ENCODE peak calls at places on chromosome 14, in seven cellular contexts. One of them, this sample, is unnamed.

GRCh38 chr14:31449971-31450610 is 7.2 kb downstream of the DTD2 start:
- DNase-seq in small intestine: peak; percentile 42
- DNase-seq in heart left ventricle: no peak
- DNase-seq in GM12865: peak; percentile 40
- DNase-seq in ascending aorta: no peak
- DNase-seq in adrenal gland: no peak
- DNase-seq in HAP-1: no peak
- DNase-seq in this sample: no peak

GRCh38 chr14:94971750-94972149 is 185.6 kb downstream of the DICER1 start:
- DNase-seq in small intestine: no peak
- DNase-seq in heart left ventricle: no peak
- DNase-seq in GM12865: no peak
- DNase-seq in ascending aorta: no peak
- DNase-seq in adrenal gland: no peak
- DNase-seq in HAP-1: no peak
- DNase-seq in this sample: no peak

GRCh38 chr14:30710870-30711269 is 88.8 kb downstream of the SCFD1 start:
- DNase-seq in small intestine: no peak
- DNase-seq in heart left ventricle: no peak
- DNase-seq in GM12865: no peak
- DNase-seq in ascending aorta: no peak
- DNase-seq in adrenal gland: no peak
- DNase-seq in HAP-1: no peak
- DNase-seq in this sample: no peak

GRCh38 chr14:104286496-104286895 is 148.1 kb downstream of the KIF26A start:
- DNase-seq in small intestine: no peak
- DNase-seq in heart left ventricle: no peak
- DNase-seq in GM12865: no peak
- DNase-seq in ascending aorta: no peak
- DNase-seq in adrenal gland: no peak
- DNase-seq in HAP-1: no peak
- DNase-seq in this sample: no peak

GRCh38 chr14:93880025-93880820 is 46.9 kb upstream of the FAM181A start:
- DNase-seq in small intestine: no peak
- DNase-seq in heart left ventricle: no peak
- DNase-seq in GM12865: no peak
- DNase-seq in ascending aorta: no peak
- DNase-seq in adrenal gland: peak; percentile 40
- DNase-seq in HAP-1: peak; percentile 80
- DNase-seq in this sample: no peak

GRCh38 chr14:23613242-23614070 is 22.7 kb upstream of the DHRS2 start:
- DNase-seq in small intestine: peak; percentile 72
- DNase-seq in heart left ventricle: no peak
- DNase-seq in GM12865: no peak
- DNase-seq in ascending aorta: no peak
- DNase-seq in adrenal gland: no peak
- DNase-seq in HAP-1: no peak
- DNase-seq in this sample: no peak

GRCh38 chr14:26380616-26381015 is 217.2 kb downstream of the NOVA1 start:
- DNase-seq in small intestine: no peak
- DNase-seq in heart left ventricle: no peak
- DNase-seq in GM12865: no peak
- DNase-seq in ascending aorta: no peak
- DNase-seq in adrenal gland: no peak
- DNase-seq in HAP-1: no peak
- DNase-seq in this sample: no peak

GRCh38 chr14:94904636-94905035 is 134.7 kb upstream of the GSC start:
- DNase-seq in small intestine: no peak
- DNase-seq in heart left ventricle: no peak
- DNase-seq in GM12865: no peak
- DNase-seq in ascending aorta: no peak
- DNase-seq in adrenal gland: no peak
- DNase-seq in HAP-1: no peak
- DNase-seq in this sample: no peak

GRCh38 chr14:34081126-34081575 is 130.3 kb upstream of the EGLN3 start:
- DNase-seq in small intestine: no peak
- DNase-seq in heart left ventricle: peak; percentile 60
- DNase-seq in GM12865: no peak
- DNase-seq in ascending aorta: no peak
- DNase-seq in adrenal gland: no peak
- DNase-seq in HAP-1: no peak
- DNase-seq in this sample: no peak

GRCh38 chr14:34684578-34684977 is 29.8 kb downstream of the CFL2 start:
- DNase-seq in small intestine: no peak
- DNase-seq in heart left ventricle: no peak
- DNase-seq in GM12865: no peak
- DNase-seq in ascending aorta: no peak
- DNase-seq in adrenal gland: no peak
- DNase-seq in HAP-1: no peak
- DNase-seq in this sample: no peak

GRCh38 chr14:63078606-63079005 is 33.3 kb upstream of the KCNH5 start:
- DNase-seq in small intestine: no peak
- DNase-seq in heart left ventricle: no peak
- DNase-seq in GM12865: no peak
- DNase-seq in ascending aorta: no peak
- DNase-seq in adrenal gland: no peak
- DNase-seq in HAP-1: no peak
- DNase-seq in this sample: no peak

GRCh38 chr14:59482120-59482434 is 2.1 kb downstream of the L3HYPDH start:
- DNase-seq in small intestine: no peak
- DNase-seq in heart left ventricle: no peak
- DNase-seq in GM12865: peak; percentile 28
- DNase-seq in ascending aorta: no peak
- DNase-seq in adrenal gland: no peak
- DNase-seq in HAP-1: no peak
- DNase-seq in this sample: no peak

GRCh38 chr14:58701156-58701555 is 63.4 kb downstream of the DACT1 start:
- DNase-seq in small intestine: no peak
- DNase-seq in heart left ventricle: no peak
- DNase-seq in GM12865: no peak
- DNase-seq in ascending aorta: no peak
- DNase-seq in adrenal gland: no peak
- DNase-seq in HAP-1: no peak
- DNase-seq in this sample: no peak

GRCh38 chr14:58697927-58698641 is 60.3 kb downstream of the DACT1 start:
- DNase-seq in small intestine: peak; percentile 74
- DNase-seq in heart left ventricle: no peak
- DNase-seq in GM12865: no peak
- DNase-seq in ascending aorta: no peak
- DNase-seq in adrenal gland: no peak
- DNase-seq in HAP-1: no peak
- DNase-seq in this sample: no peak

GRCh38 chr14:37899365-37899764 is 303.9 kb downstream of the TTC6 start:
- DNase-seq in small intestine: no peak
- DNase-seq in heart left ventricle: no peak
- DNase-seq in GM12865: no peak
- DNase-seq in ascending aorta: no peak
- DNase-seq in adrenal gland: no peak
- DNase-seq in HAP-1: no peak
- DNase-seq in this sample: no peak

GRCh38 chr14:68820536-68820935 is 27.7 kb upstream of the ZFP36L1 start:
- DNase-seq in small intestine: no peak
- DNase-seq in heart left ventricle: no peak
- DNase-seq in GM12865: peak; percentile 60
- DNase-seq in ascending aorta: no peak
- DNase-seq in adrenal gland: no peak
- DNase-seq in HAP-1: no peak
- DNase-seq in this sample: no peak

GRCh38 chr14:64726585-64726890 is 22.3 kb downstream of the PLEKHG3 start:
- DNase-seq in small intestine: peak; percentile 95
- DNase-seq in heart left ventricle: peak; percentile 31
- DNase-seq in GM12865: peak; percentile 54
- DNase-seq in ascending aorta: no peak
- DNase-seq in adrenal gland: no peak
- DNase-seq in HAP-1: no peak
- DNase-seq in this sample: peak; percentile 80

GRCh38 chr14:53927171-53927570 is 29.5 kb downstream of the BMP4 start:
- DNase-seq in small intestine: no peak
- DNase-seq in heart left ventricle: no peak
- DNase-seq in GM12865: no peak
- DNase-seq in ascending aorta: no peak
- DNase-seq in adrenal gland: no peak
- DNase-seq in HAP-1: no peak
- DNase-seq in this sample: no peak

GRCh38 chr14:91244501-91244901 is at the start of gene GPR68:
- DNase-seq in small intestine: no peak
- DNase-seq in heart left ventricle: peak; percentile 46
- DNase-seq in GM12865: no peak
- DNase-seq in ascending aorta: no peak
- DNase-seq in adrenal gland: no peak
- DNase-seq in HAP-1: no peak
- DNase-seq in this sample: peak; percentile 62
- H3K4me3 ChIP-seq in small intestine: peak within 1 kb of the TSS; percentile 41
- H3K4me3 ChIP-seq in heart left ventricle: no peak within 1 kb of the TSS
- H3K4me3 ChIP-seq in GM12865: peak within 1 kb of the TSS; percentile 40
- H3K4me3 ChIP-seq in ascending aorta: peak within 1 kb of the TSS; percentile 9
- H3K4me3 ChIP-seq in adrenal gland: no peak within 1 kb of the TSS
- H3K4me3 ChIP-seq in HAP-1: no peak within 1 kb of the TSS
- H3K4me3 ChIP-seq in this sample: no peak within 1 kb of the TSS

GRCh38 chr14:20988717-20989116 is 1.1 kb upstream of the METTL17 start:
- DNase-seq in small intestine: no peak
- DNase-seq in heart left ventricle: no peak
- DNase-seq in GM12865: no peak
- DNase-seq in ascending aorta: no peak
- DNase-seq in adrenal gland: no peak
- DNase-seq in HAP-1: no peak
- DNase-seq in this sample: no peak

GRCh38 chr14:20989464-20989786 is 355 bp upstream of the METTL17 start:
- DNase-seq in small intestine: no peak
- DNase-seq in heart left ventricle: no peak
- DNase-seq in GM12865: no peak
- DNase-seq in ascending aorta: no peak
- DNase-seq in adrenal gland: no peak
- DNase-seq in HAP-1: no peak
- DNase-seq in this sample: no peak

GRCh38 chr14:20986811-20987210 is 3.0 kb upstream of the METTL17 start:
- DNase-seq in small intestine: peak; percentile 57
- DNase-seq in heart left ventricle: peak; percentile 33
- DNase-seq in GM12865: no peak
- DNase-seq in ascending aorta: no peak
- DNase-seq in adrenal gland: peak; percentile 80
- DNase-seq in HAP-1: no peak
- DNase-seq in this sample: no peak

GRCh38 chr14:20989787-20990600 is at the start of gene METTL17:
- DNase-seq in small intestine: peak; percentile 96
- DNase-seq in heart left ventricle: peak; percentile 94
- DNase-seq in GM12865: peak; percentile 97
- DNase-seq in ascending aorta: peak; percentile 65
- DNase-seq in adrenal gland: peak; percentile 98
- DNase-seq in HAP-1: peak; percentile 94
- DNase-seq in this sample: peak; percentile 94
- H3K4me3 ChIP-seq in small intestine: peak within 1 kb of the TSS; percentile 80
- H3K4me3 ChIP-seq in heart left ventricle: peak within 1 kb of the TSS; percentile 78
- H3K4me3 ChIP-seq in GM12865: peak within 1 kb of the TSS; percentile 79
- H3K4me3 ChIP-seq in ascending aorta: peak within 1 kb of the TSS; percentile 97
- H3K4me3 ChIP-seq in adrenal gland: peak within 1 kb of the TSS; percentile 12
- H3K4me3 ChIP-seq in HAP-1: peak within 1 kb of the TSS; percentile 91
- H3K4me3 ChIP-seq in this sample: peak within 1 kb of the TSS; percentile 85

GRCh38 chr14:85527006-85527405 is 2.9 kb upstream of the FLRT2 start:
- DNase-seq in small intestine: no peak
- DNase-seq in heart left ventricle: no peak
- DNase-seq in GM12865: no peak
- DNase-seq in ascending aorta: no peak
- DNase-seq in adrenal gland: no peak
- DNase-seq in HAP-1: no peak
- DNase-seq in this sample: no peak

GRCh38 chr14:85529803-85530574 is at the start of gene FLRT2:
- DNase-seq in small intestine: no peak
- DNase-seq in heart left ventricle: peak; percentile 37
- DNase-seq in GM12865: no peak
- DNase-seq in ascending aorta: no peak
- DNase-seq in adrenal gland: peak; percentile 56
- DNase-seq in HAP-1: peak; percentile 66
- DNase-seq in this sample: peak; percentile 30

GRCh38 chr14:85528882-85529585 is 910 bp upstream of the FLRT2 start:
- DNase-seq in small intestine: no peak
- DNase-seq in heart left ventricle: no peak
- DNase-seq in GM12865: no peak
- DNase-seq in ascending aorta: no peak
- DNase-seq in adrenal gland: peak; percentile 17
- DNase-seq in HAP-1: peak; percentile 31
- DNase-seq in this sample: peak; percentile 7

GRCh38 chr14:85528080-85528881 is 1.7 kb upstream of the FLRT2 start:
- DNase-seq in small intestine: no peak
- DNase-seq in heart left ventricle: no peak
- DNase-seq in GM12865: no peak
- DNase-seq in ascending aorta: no peak
- DNase-seq in adrenal gland: peak; percentile 44
- DNase-seq in HAP-1: peak; percentile 63
- DNase-seq in this sample: peak; percentile 54

DNA sequence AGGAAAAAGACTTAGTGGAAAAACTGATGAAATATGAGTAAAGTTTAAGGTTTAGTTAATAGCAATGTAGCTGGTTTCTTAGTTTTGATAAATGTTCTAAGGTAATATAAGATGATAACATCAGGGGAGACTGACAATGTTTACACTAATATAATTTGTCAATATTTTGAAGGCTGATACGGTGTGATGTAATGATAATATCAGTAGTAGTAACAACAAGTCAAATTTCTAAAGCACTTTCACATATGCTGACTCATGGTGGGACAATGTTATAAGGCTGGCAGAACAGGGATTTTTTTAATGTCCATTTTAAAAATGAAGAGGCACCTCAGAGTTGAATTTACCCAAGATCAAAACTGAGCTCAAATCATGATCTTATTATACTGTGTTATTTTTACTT is 2.5 kb upstream of the FLRT2 start:
- DNase-seq in small intestine: no peak
- DNase-seq in heart left ventricle: no peak
- DNase-seq in GM12865: no peak
- DNase-seq in ascending aorta: no peak
- DNase-seq in adrenal gland: no peak
- DNase-seq in HAP-1: no peak
- DNase-seq in this sample: no peak
- H3K4me3 ChIP-seq in small intestine: no peak overlapping the region
- H3K4me3 ChIP-seq in heart left ventricle: no peak overlapping the region
- H3K4me3 ChIP-seq in GM12865: no peak overlapping the region
- H3K4me3 ChIP-seq in ascending aorta: no peak overlapping the region
- H3K4me3 ChIP-seq in adrenal gland: no peak overlapping the region
- H3K4me3 ChIP-seq in HAP-1: no peak overlapping the region
- H3K4me3 ChIP-seq in this sample: no peak overlapping the region

GRCh38 chr14:45251912-45252311 is 1.1 kb downstream of the MIS18BP1 start:
- DNase-seq in small intestine: peak; percentile 48
- DNase-seq in heart left ventricle: no peak
- DNase-seq in GM12865: peak; percentile 89
- DNase-seq in ascending aorta: no peak
- DNase-seq in adrenal gland: no peak
- DNase-seq in HAP-1: no peak
- DNase-seq in this sample: no peak

GRCh38 chr14:45252356-45253069 is 489 bp downstream of the MIS18BP1 start:
- DNase-seq in small intestine: peak; percentile 33
- DNase-seq in heart left ventricle: no peak
- DNase-seq in GM12865: peak; percentile 47
- DNase-seq in ascending aorta: no peak
- DNase-seq in adrenal gland: no peak
- DNase-seq in HAP-1: peak; percentile 37
- DNase-seq in this sample: no peak

GRCh38 chr14:45253070-45253753 is at the start of gene MIS18BP1:
- DNase-seq in small intestine: peak; percentile 97
- DNase-seq in heart left ventricle: peak; percentile 97
- DNase-seq in GM12865: peak; percentile 98
- DNase-seq in ascending aorta: peak; percentile 81
- DNase-seq in adrenal gland: peak; percentile 97
- DNase-seq in HAP-1: peak; percentile 96
- DNase-seq in this sample: peak; percentile 96

GRCh38 chr14:45254771-45255170 is 1.8 kb upstream of the MIS18BP1 start:
- DNase-seq in small intestine: no peak
- DNase-seq in heart left ventricle: no peak
- DNase-seq in GM12865: no peak
- DNase-seq in ascending aorta: no peak
- DNase-seq in adrenal gland: no peak
- DNase-seq in HAP-1: no peak
- DNase-seq in this sample: no peak

GRCh38 chr14:45253754-45254300 is 825 bp upstream of the MIS18BP1 start:
- DNase-seq in small intestine: peak; percentile 4
- DNase-seq in heart left ventricle: peak; percentile 48
- DNase-seq in GM12865: peak; percentile 7
- DNase-seq in ascending aorta: no peak
- DNase-seq in adrenal gland: peak; percentile 17
- DNase-seq in HAP-1: no peak
- DNase-seq in this sample: no peak
- H3K4me3 ChIP-seq in small intestine: peak overlapping the region; percentile 63
- H3K4me3 ChIP-seq in heart left ventricle: peak overlapping the region; percentile 84
- H3K4me3 ChIP-seq in GM12865: peak overlapping the region; percentile 97
- H3K4me3 ChIP-seq in ascending aorta: peak overlapping the region; percentile 66
- H3K4me3 ChIP-seq in adrenal gland: no peak overlapping the region
- H3K4me3 ChIP-seq in HAP-1: no peak overlapping the region
- H3K4me3 ChIP-seq in this sample: no peak overlapping the region

This sample was measured in WERI-Rb-1.